ENCODE peak calls at places on chromosomes 13 and 19, in eight cellular contexts. Q is H9, X is AG10803, F is LoVo, G is tibial artery, U is amniotic stem cell, Y is frontal cortex, J is MV-4-11. L is an unnamed sample.
A peak's percentile ranks its signal among the peaks of the same experiment; 100 is the strongest.

GRCh38 chr13:114129649-114130062 is 2.8 kb downstream of the RASA3 start:
- DNase-seq in U (no peak), F (no peak), G (no peak), X (no peak), Y (no peak), Q (no peak), J (peak; percentile 34), L (no peak)

GRCh38 chr13:42525035-42525504 is 48.9 kb upstream of the TNFSF11 start:
- DNase-seq in J (no peak), U (no peak), X (peak; percentile 44), Y (no peak), Q (no peak), G (no peak), F (peak; percentile 19), L (no peak)

GRCh38 chr13:110546389-110546788 is 15.1 kb downstream of the RAB20 start:
- DNase-seq in U (no peak), X (no peak), J (no peak), Q (no peak), Y (no peak), G (no peak), F (no peak), L (no peak)

GRCh38 chr13:57925250-57925649 is 293.7 kb downstream of the PCDH17 start:
- DNase-seq in Q (no peak), U (no peak), X (no peak), G (no peak), F (no peak), Y (no peak), J (no peak), L (no peak)

GRCh38 chr19:46427518-46427917 is 1.2 kb downstream of the PNMA8C start:
- DNase-seq in F (no peak), X (no peak), Q (no peak), J (no peak), G (no peak), Y (no peak), U (no peak), L (no peak)

GRCh38 chr19:37007587-37008220 is 70.5 kb upstream of the ZNF420 start:
- DNase-seq in Q (no peak), U (no peak), G (no peak), F (no peak), Y (no peak), J (no peak), X (peak; percentile 43), L (no peak)

GRCh38 chr19:11096210-11096841 is 7.1 kb downstream of the LDLR start:
- DNase-seq in F (no peak), X (peak; percentile 81), J (peak; percentile 79), U (no peak), G (peak; percentile 33), Y (no peak), Q (no peak), L (no peak)

GRCh38 chr19:46975011-46975917 is 44.4 kb upstream of the NPAS1 start:
- DNase-seq in Y (no peak), J (no peak), X (peak; percentile 58), Q (no peak), G (no peak), U (no peak), F (no peak), L (no peak)

GRCh38 chr13:74077847-74078246 is 56.4 kb downstream of the KLF12 start:
- DNase-seq in F (no peak), U (no peak), J (no peak), Y (no peak), G (no peak), X (peak; percentile 17), Q (no peak), L (no peak)

GRCh38 chr19:47503823-47504145 is 11.1 kb downstream of the NAPA start:
- DNase-seq in F (no peak), U (no peak), Y (no peak), J (peak; percentile 95), Q (no peak), X (no peak), G (no peak), L (no peak)

GRCh38 chr19:49390978-49391304 is 2.9 kb downstream of the KASH5 start:
- DNase-seq in G (no peak), X (no peak), F (no peak), Q (no peak), U (no peak), J (no peak), Y (no peak), L (no peak)

GRCh38 chr19:17205237-17206140 is 9.7 kb upstream of the USE1 start:
- DNase-seq in J (peak; percentile 41), Q (peak; percentile 78), U (peak; percentile 5), Y (no peak), G (no peak), X (peak; percentile 41), F (no peak), L (peak; percentile 15)

GRCh38 chr13:26882731-26883130 is 122.1 kb upstream of the GPR12 start:
- DNase-seq in X (no peak), Q (no peak), F (no peak), U (no peak), J (peak; percentile 54), Y (no peak), G (no peak), L (no peak)

GRCh38 chr13:34941436-34941834 is 635 bp upstream of the NBEA start:
- DNase-seq in F (no peak), U (no peak), Y (no peak), X (no peak), G (no peak), J (no peak), Q (no peak), L (peak; percentile 69)

GRCh38 chr13:75345191-75345590 is 136.8 kb downstream of the TBC1D4 start:
- DNase-seq in Y (no peak), X (peak; percentile 6), U (peak; percentile 1), Q (no peak), J (no peak), G (no peak), F (no peak), L (no peak)

GRCh38 chr13:63643543-63643942 is 2227.9 kb upstream of the PCDH20 start:
- DNase-seq in Y (no peak), J (no peak), F (no peak), Q (no peak), X (no peak), U (no peak), G (no peak), L (no peak)

GRCh38 chr13:27969073-27969865 is at the start of gene CDX2:
- DNase-seq in Y (peak; percentile 19), X (no peak), G (no peak), F (peak; percentile 89), Q (peak; percentile 83), J (no peak), U (no peak), L (peak; percentile 46)

GRCh38 chr19:42474743-42475142 is 32.0 kb upstream of the CXCL17 start:
- DNase-seq in X (no peak), G (no peak), Y (no peak), U (no peak), Q (no peak), J (no peak), F (no peak), L (no peak)

GRCh38 chr19:48478339-48479061 is 9.3 kb downstream of the CYTH2 start:
- DNase-seq in X (no peak), Q (no peak), U (no peak), Y (no peak), F (no peak), J (no peak), G (no peak), L (no peak)

GRCh38 chr19:1101337-1101698 is 2.5 kb upstream of the GPX4 start:
- DNase-seq in Y (no peak), G (peak; percentile 72), Q (no peak), J (peak; percentile 81), U (no peak), X (no peak), F (no peak), L (no peak)

L was measured in SHP77 treated with DMSO at 0.1 percent for 48 hours.